ENCODE peak calls at places on chromosome 1, in eight cellular contexts. Y, R, T, Z, P, C, Q and D are unnamed samples. For H3K36me3 and H3K4me1, the result is how much of the 10 kb centered on the place peaks cover.

GRCh38 chr1:1171551-1172340 is 1.9 kb upstream of the TTLL10 start:
- DNase-seq in Y (no peak), R (no peak), T (no peak), Z (no peak), P (no peak), C (peak), Q (no peak), D (no peak)

GRCh38 chr1:41152622-41153044 is 89.5 kb downstream of the SCMH1 start:
- DNase-seq in Y (no peak), R (no peak), T (no peak), Z (no peak), P (peak), C (no peak), Q (no peak), D (no peak)

GRCh38 chr1:60765204-60765603 is 317.2 kb upstream of the NFIA start:
- DNase-seq in Y (peak), R (no peak), T (peak), Z (peak), P (peak), C (peak), Q (no peak), D (no peak)

GRCh38 chr1:94989911-94990463 is 63.1 kb upstream of the CNN3 start:
- DNase-seq in Y (no peak), R (no peak), T (no peak), Z (no peak), P (no peak), C (no peak), Q (peak), D (no peak)

GRCh38 chr1:248243204-248243603 is 12.0 kb downstream of the OR2M4 start:
- DNase-seq in Y (no peak), R (no peak), T (no peak), Z (peak), P (peak), C (peak), Q (no peak), D (no peak)

GRCh38 chr1:164647211-164647610 is 88.2 kb downstream of the PBX1 start:
- DNase-seq in Y (no peak), R (no peak), T (peak), Z (no peak), P (peak), C (peak), Q (no peak), D (no peak)

GRCh38 chr1:172344444-172344843 is 76.0 kb upstream of the C1orf105 start:
- DNase-seq in Y (no peak), R (no peak), T (no peak), Z (no peak), P (no peak), C (no peak), Q (no peak), D (no peak)

GRCh38 chr1:100168051-100168450 is 10.0 kb downstream of the LRRC39 start:
- DNase-seq in Y (no peak), R (no peak), T (no peak), Z (no peak), P (no peak), C (no peak), Q (no peak), D (no peak)

GRCh38 chr1:206415913-206416312 is 54.4 kb upstream of the IKBKE start:
- DNase-seq in Y (no peak), R (no peak), T (no peak), Z (no peak), P (no peak), C (no peak), Q (no peak), D (no peak)

GRCh38 chr1:50148142-50148923 is 39.6 kb downstream of the ELAVL4 start:
- DNase-seq in Y (no peak), R (no peak), T (no peak), Z (no peak), P (no peak), C (no peak), Q (no peak), D (no peak)

GRCh38 chr1:201353186-201353940 is 24.1 kb downstream of the TNNT2 start:
- DNase-seq in Y (no peak), R (no peak), T (peak), Z (no peak), P (no peak), C (no peak), Q (no peak), D (no peak)

GRCh38 chr1:244653439-244654283 is 735 bp downstream of the DESI2 start:
- DNase-seq in Y (no peak), R (no peak), T (peak), Z (no peak), P (peak), C (peak), Q (no peak), D (no peak)

GRCh38 chr1:14662116-14662515 is 63.6 kb downstream of the KAZN start:
- DNase-seq in Y (no peak), R (no peak), T (no peak), Z (no peak), P (no peak), C (no peak), Q (peak), D (no peak)

GRCh38 chr1:39205781-39206464 is 1.4 kb downstream of the MACF1 start:
- DNase-seq in Y (no peak), R (no peak), T (no peak), Z (no peak), P (no peak), C (no peak), Q (no peak), D (no peak)

GRCh38 chr1:67616394-67616985 is 68.5 kb upstream of the GADD45A start:
- DNase-seq in Y (no peak), R (no peak), T (no peak), Z (no peak), P (no peak), C (no peak), Q (no peak), D (no peak)

GRCh38 chr1:49544615-49545014 is 479.1 kb downstream of the AGBL4 start:
- DNase-seq in Y (no peak), R (no peak), T (no peak), Z (no peak), P (no peak), C (no peak), Q (no peak), D (no peak)

GRCh38 chr1:201479331-201479730 is 10.3 kb upstream of the PHLDA3 start:
- DNase-seq in Y (no peak), R (no peak), T (no peak), Z (no peak), P (no peak), C (no peak), Q (no peak), D (no peak)

DNA sequence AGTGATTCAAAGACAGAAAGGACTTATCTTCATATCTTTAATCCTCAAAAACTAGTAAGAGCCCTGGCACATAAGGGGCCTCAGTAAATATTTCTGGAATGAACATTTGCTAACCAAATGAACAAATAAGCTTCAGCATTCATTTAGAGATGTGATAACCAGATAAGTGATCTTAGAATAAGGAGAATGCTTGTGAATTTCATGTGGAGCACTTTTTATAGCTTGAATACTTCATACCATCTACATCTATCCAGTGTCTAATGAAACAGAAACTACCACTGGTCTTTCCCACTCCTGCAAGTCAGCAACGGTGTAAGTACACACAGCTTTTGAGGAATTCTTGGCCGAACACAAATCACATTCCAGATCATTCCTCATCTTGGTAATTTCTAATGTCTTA is 38.5 kb downstream of the EDEM3 start:
- DNase-seq in Y (no peak), R (no peak), T (no peak), Z (no peak), P (no peak), C (no peak), Q (no peak), D (no peak)
- H3K36me3 ChIP-seq in Y (half or more), R (under half), T (half or more), Z (half or more), P (under half), C (under half), Q (half or more), D (under half)

GRCh38 chr1:230123280-230124186 is 56.5 kb downstream of the GALNT2 start:
- DNase-seq in Y (no peak), R (no peak), T (no peak), Z (no peak), P (peak), C (no peak), Q (no peak), D (no peak)
- H3K4me1 ChIP-seq in Y (half or more), R (under half), T (half or more), Z (half or more), P (under half), C (under half), Q (under half), D (under half)

GRCh38 chr1:234899041-234899787 is 229.4 kb downstream of the TOMM20 start:
- DNase-seq in Y (peak), R (no peak), T (no peak), Z (no peak), P (no peak), C (no peak), Q (peak), D (peak)

GRCh38 chr1:234896477-234897364 is 231.9 kb downstream of the TOMM20 start:
- DNase-seq in Y (no peak), R (no peak), T (no peak), Z (no peak), P (no peak), C (no peak), Q (no peak), D (no peak)

GRCh38 chr1:234897365-234897699 is 231.3 kb downstream of the TOMM20 start:
- DNase-seq in Y (no peak), R (no peak), T (no peak), Z (no peak), P (no peak), C (no peak), Q (no peak), D (no peak)

GRCh38 chr1:234898455-234899033 is 230.1 kb downstream of the TOMM20 start:
- DNase-seq in Y (no peak), R (no peak), T (no peak), Z (no peak), P (no peak), C (no peak), Q (no peak), D (no peak)

GRCh38 chr1:234897754-234898454 is 230.7 kb downstream of the TOMM20 start:
- DNase-seq in Y (no peak), R (no peak), T (no peak), Z (no peak), P (no peak), C (no peak), Q (no peak), D (no peak)
- H3K27ac ChIP-seq in Y (peak), R (no peak), T (no peak), Z (no peak), P (no peak), C (no peak), Q (peak), D (peak)

GRCh38 chr1:88985692-88986091 is 6.7 kb downstream of the KYAT3 start:
- DNase-seq in Y (no peak), R (no peak), T (no peak), Z (no peak), P (no peak), C (no peak), Q (no peak), D (no peak)

GRCh38 chr1:88984553-88984945 is 7.9 kb downstream of the KYAT3 start:
- DNase-seq in Y (no peak), R (no peak), T (no peak), Z (no peak), P (no peak), C (no peak), Q (no peak), D (no peak)

GRCh38 chr1:88985033-88985432 is 7.4 kb downstream of the KYAT3 start:
- DNase-seq in Y (peak), R (no peak), T (peak), Z (no peak), P (peak), C (no peak), Q (no peak), D (no peak)

GRCh38 chr1:88982055-88982454 is 10.4 kb downstream of the KYAT3 start:
- DNase-seq in Y (no peak), R (no peak), T (no peak), Z (no peak), P (no peak), C (no peak), Q (no peak), D (no peak)

GRCh38 chr1:88983791-88984552 is 8.5 kb downstream of the KYAT3 start:
- DNase-seq in Y (no peak), R (no peak), T (peak), Z (peak), P (peak), C (peak), Q (no peak), D (no peak)
- H3K36me3 ChIP-seq in Y (under half), R (under half), T (under half), Z (half or more), P (under half), C (under half), Q (under half), D (under half)

GRCh38 chr1:8461341-8462110 is 143.6 kb downstream of the SLC45A1 start:
- DNase-seq in Y (no peak), R (no peak), T (no peak), Z (no peak), P (no peak), C (no peak), Q (no peak), D (no peak)
- H3K4me1 ChIP-seq in Y (half or more), R (under half), T (under half), Z (under half), P (under half), C (half or more), Q (half or more), D (under half)

DNA sequence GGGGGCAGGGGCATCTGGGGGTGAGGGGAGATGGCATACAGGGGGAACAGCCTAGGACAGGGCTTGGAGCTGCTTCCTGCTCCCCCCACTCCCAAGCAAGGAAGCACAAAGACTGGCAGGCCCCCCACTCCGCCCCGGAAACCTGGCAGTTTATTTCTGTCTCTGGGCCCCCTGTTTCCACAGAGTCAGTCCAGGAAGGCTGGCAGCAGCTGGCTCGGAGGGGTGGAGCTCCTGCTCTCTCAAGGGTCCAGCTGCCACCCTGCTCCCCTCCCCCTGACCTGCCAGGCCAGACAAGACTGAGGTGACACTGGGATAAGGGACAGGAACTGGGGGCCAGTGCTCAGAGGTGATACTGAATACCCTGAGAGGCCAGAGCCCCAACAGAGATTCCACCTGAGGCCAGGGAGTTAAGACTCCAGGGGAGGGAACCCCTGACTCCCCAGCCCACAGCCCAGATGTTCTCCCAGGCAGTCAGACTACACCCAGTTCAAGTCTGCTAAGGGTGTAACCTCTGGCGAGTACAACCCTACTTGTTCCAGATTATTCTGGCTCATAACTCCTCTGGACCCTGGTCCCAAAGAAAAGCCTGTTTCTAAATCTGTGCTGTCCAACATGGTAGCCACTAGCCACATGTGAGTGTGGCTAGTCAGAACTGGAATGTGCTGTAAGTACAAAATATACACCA is 26.3 kb downstream of the AHDC1 start:
- DNase-seq in Y (no peak), R (no peak), T (no peak), Z (no peak), P (no peak), C (no peak), Q (no peak), D (no peak)
- H3K27ac ChIP-seq in Y (peak), R (peak), T (peak), Z (no peak), P (peak), C (peak), Q (peak), D (peak)

DNA sequence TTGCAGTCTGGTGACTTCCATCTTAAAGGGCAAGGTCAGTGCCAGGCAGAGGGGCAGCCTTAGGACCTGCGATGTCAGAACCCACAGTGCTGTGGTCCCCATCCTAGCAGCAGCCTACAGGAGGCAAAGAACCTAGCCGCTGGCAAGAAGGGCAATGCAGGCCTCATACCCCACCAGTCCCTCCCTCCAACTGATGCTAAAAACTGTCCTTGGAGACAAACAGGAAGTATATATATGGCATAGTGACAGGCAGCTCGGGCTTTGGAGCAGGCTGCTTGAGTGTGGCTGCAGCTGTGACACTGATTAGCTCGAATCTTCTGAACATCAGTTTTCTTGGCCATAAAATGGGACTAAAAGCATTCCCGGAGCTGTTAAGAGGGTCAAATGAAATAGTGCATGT is 156.0 kb upstream of the VAMP3 start:
- DNase-seq in Y (no peak), R (no peak), T (no peak), Z (no peak), P (no peak), C (no peak), Q (no peak), D (no peak)
- H3K36me3 ChIP-seq in Y (under half), R (under half), T (under half), Z (under half), P (under half), C (under half), Q (under half), D (under half)

GRCh38 chr1:203281851-203282661 is 23.3 kb upstream of the BTG2 start:
- DNase-seq in Y (no peak), R (no peak), T (peak), Z (no peak), P (peak), C (no peak), Q (no peak), D (no peak)

GRCh38 chr1:203281033-203281432 is 24.3 kb upstream of the BTG2 start:
- DNase-seq in Y (no peak), R (no peak), T (no peak), Z (no peak), P (no peak), C (no peak), Q (no peak), D (no peak)

GRCh38 chr1:203278087-203278884 is 27.0 kb upstream of the BTG2 start:
- DNase-seq in Y (peak), R (peak), T (peak), Z (no peak), P (no peak), C (peak), Q (peak), D (peak)

GRCh38 chr1:203278885-203279406 is 26.4 kb upstream of the BTG2 start:
- DNase-seq in Y (no peak), R (no peak), T (no peak), Z (no peak), P (no peak), C (no peak), Q (no peak), D (no peak)

DNA sequence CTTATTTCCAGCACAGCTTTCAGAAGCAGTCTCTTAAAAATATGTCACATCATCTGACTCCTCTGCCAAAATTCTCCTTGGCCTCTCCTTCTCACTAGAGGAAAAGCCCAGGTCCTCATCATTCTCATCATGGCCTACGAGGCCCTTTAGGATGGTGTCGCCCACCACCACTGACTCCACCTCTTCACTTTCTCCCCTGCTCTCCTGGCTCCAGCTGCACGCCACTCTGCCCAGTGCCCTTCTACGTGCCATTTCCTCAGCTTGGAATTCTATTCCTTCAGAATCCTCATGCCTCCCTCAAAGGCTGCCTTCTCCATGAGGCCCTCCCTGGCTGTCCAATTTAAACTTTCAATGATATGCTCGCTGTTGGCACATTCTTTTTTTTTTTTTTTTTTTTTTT is 25.3 kb upstream of the BTG2 start:
- DNase-seq in Y (no peak), R (no peak), T (no peak), Z (no peak), P (no peak), C (no peak), Q (no peak), D (no peak)
- H3K4me1 ChIP-seq in Y (half or more), R (under half), T (half or more), Z (under half), P (under half), C (under half), Q (half or more), D (under half)

GRCh38 chr1:8681317-8681650 is 136.2 kb downstream of the RERE start:
- DNase-seq in Y (no peak), R (no peak), T (no peak), Z (no peak), P (peak), C (no peak), Q (no peak), D (no peak)

GRCh38 chr1:8679411-8679800 is 138.0 kb downstream of the RERE start:
- DNase-seq in Y (no peak), R (no peak), T (no peak), Z (no peak), P (no peak), C (no peak), Q (no peak), D (no peak)

GRCh38 chr1:8679929-8680504 is 137.4 kb downstream of the RERE start:
- DNase-seq in Y (no peak), R (no peak), T (no peak), Z (no peak), P (peak), C (no peak), Q (no peak), D (no peak)

GRCh38 chr1:8681911-8682310 is 135.5 kb downstream of the RERE start:
- DNase-seq in Y (no peak), R (no peak), T (no peak), Z (no peak), P (no peak), C (no peak), Q (no peak), D (no peak)

DNA sequence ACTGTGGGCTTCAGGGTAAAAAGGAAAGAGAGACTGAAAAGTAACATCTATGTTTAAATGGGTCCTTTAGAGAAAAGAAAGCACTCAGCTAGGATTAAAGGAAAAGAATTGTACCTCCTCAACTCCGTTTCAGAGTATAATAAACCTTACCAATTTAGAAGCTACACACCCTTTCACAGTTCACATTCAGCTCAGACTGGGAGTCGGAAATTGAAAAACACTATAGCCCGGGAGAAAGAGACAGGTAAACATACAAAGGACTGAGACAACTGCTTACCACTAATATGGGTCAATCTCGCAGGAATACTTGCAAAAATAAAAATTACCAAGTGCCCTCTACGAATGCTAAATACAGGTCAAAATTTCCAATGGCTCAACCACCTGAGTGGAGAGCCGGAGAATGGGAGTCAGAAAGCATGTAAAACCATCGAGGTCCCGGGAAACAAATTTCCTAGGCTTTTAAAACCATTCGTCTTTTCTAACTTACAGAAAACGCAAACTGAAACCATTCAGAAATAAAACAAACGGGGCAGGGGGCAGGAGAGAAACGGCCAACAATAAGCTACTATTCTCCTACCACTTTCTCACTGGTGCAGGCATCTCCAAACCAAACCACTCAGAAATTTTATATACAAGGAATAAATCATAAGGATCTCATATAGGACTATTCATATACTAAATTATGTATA is 136.7 kb downstream of the RERE start:
- DNase-seq in Y (no peak), R (no peak), T (no peak), Z (no peak), P (peak), C (no peak), Q (no peak), D (no peak)
- H3K27ac ChIP-seq in Y (peak), R (no peak), T (peak), Z (no peak), P (peak), C (peak), Q (no peak), D (peak)